ENCODE peak calls at places on chromosome 14, in five cellular contexts. One of them, this sample, is unnamed.

GRCh38 chr14:31228533-31228932 is 20.9 kb upstream of the HECTD1 start:
- DNase-seq in HCT116: no peak
- DNase-seq in IMR-90: no peak
- DNase-seq in right lobe of liver: no peak
- DNase-seq in A549: no peak
- DNase-seq in this sample: peak

GRCh38 chr14:67536087-67536486 is 3.0 kb downstream of the PLEKHH1 start:
- DNase-seq in HCT116: no peak
- DNase-seq in IMR-90: no peak
- DNase-seq in right lobe of liver: no peak
- DNase-seq in A549: no peak
- DNase-seq in this sample: no peak

GRCh38 chr14:95998656-95999055 is 40.5 kb upstream of the C14orf132 start:
- DNase-seq in right lobe of liver: no peak
- DNase-seq in A549: peak
- DNase-seq in IMR-90: peak
- DNase-seq in HCT116: peak
- DNase-seq in this sample: no peak

GRCh38 chr14:62736426-62737043 is 308.7 kb downstream of the KCNH5 start:
- DNase-seq in right lobe of liver: no peak
- DNase-seq in A549: peak
- DNase-seq in IMR-90: peak
- DNase-seq in HCT116: no peak
- DNase-seq in this sample: no peak

GRCh38 chr14:72222046-72222445 is 289.8 kb downstream of the RGS6 start:
- DNase-seq in A549: no peak
- DNase-seq in right lobe of liver: no peak
- DNase-seq in IMR-90: no peak
- DNase-seq in HCT116: no peak
- DNase-seq in this sample: no peak

GRCh38 chr14:61472025-61472672 is 150.8 kb downstream of the PRKCH start:
- DNase-seq in IMR-90: peak
- DNase-seq in A549: peak
- DNase-seq in HCT116: no peak
- DNase-seq in right lobe of liver: peak
- DNase-seq in this sample: peak

GRCh38 chr14:24436355-24437019 is 6.1 kb downstream of the SDR39U1 start:
- DNase-seq in right lobe of liver: no peak
- DNase-seq in HCT116: peak
- DNase-seq in A549: peak
- DNase-seq in IMR-90: peak
- DNase-seq in this sample: peak

GRCh38 chr14:91123201-91123600 is 9.3 kb downstream of the DGLUCY start:
- DNase-seq in right lobe of liver: no peak
- DNase-seq in IMR-90: no peak
- DNase-seq in HCT116: no peak
- DNase-seq in A549: no peak
- DNase-seq in this sample: no peak

GRCh38 chr14:65101631-65102440 is 481 bp downstream of the MAX start:
- DNase-seq in right lobe of liver: peak
- DNase-seq in A549: no peak
- DNase-seq in IMR-90: no peak
- DNase-seq in HCT116: no peak
- DNase-seq in this sample: peak

GRCh38 chr14:96042218-96042930 is 3.2 kb downstream of the C14orf132 start:
- DNase-seq in HCT116: no peak
- DNase-seq in IMR-90: peak
- DNase-seq in A549: no peak
- DNase-seq in right lobe of liver: peak
- DNase-seq in this sample: no peak

GRCh38 chr14:37585971-37586759 is 8.9 kb downstream of the FOXA1 start:
- DNase-seq in HCT116: no peak
- DNase-seq in right lobe of liver: no peak
- DNase-seq in A549: no peak
- DNase-seq in IMR-90: no peak
- DNase-seq in this sample: no peak

GRCh38 chr14:93683241-93683640 is 105.0 kb downstream of the PRIMA1 start:
- DNase-seq in IMR-90: no peak
- DNase-seq in right lobe of liver: no peak
- DNase-seq in HCT116: peak
- DNase-seq in A549: peak
- DNase-seq in this sample: peak

GRCh38 chr14:22184157-22185025 is 404.6 kb downstream of the DAD1 start:
- DNase-seq in A549: no peak
- DNase-seq in IMR-90: peak
- DNase-seq in right lobe of liver: no peak
- DNase-seq in HCT116: no peak
- DNase-seq in this sample: no peak

GRCh38 chr14:79091381-79091963 is 921.3 kb downstream of the NRXN3 start:
- DNase-seq in right lobe of liver: no peak
- DNase-seq in HCT116: no peak
- DNase-seq in A549: no peak
- DNase-seq in IMR-90: no peak
- DNase-seq in this sample: no peak

GRCh38 chr14:94573706-94574105 is 7.5 kb upstream of the SERPINA5 start:
- DNase-seq in A549: no peak
- DNase-seq in right lobe of liver: no peak
- DNase-seq in IMR-90: no peak
- DNase-seq in HCT116: no peak
- DNase-seq in this sample: no peak

GRCh38 chr14:102507891-102508312 is 1.7 kb downstream of the ANKRD9 start:
- DNase-seq in HCT116: no peak
- DNase-seq in IMR-90: no peak
- DNase-seq in right lobe of liver: no peak
- DNase-seq in A549: peak
- DNase-seq in this sample: no peak

GRCh38 chr14:67490201-67490600 is 1.7 kb upstream of the TMEM229B start:
- DNase-seq in A549: no peak
- DNase-seq in HCT116: no peak
- DNase-seq in right lobe of liver: no peak
- DNase-seq in IMR-90: no peak
- DNase-seq in this sample: no peak

GRCh38 chr14:104246401-104247335 is 108.3 kb downstream of the KIF26A start:
- DNase-seq in HCT116: no peak
- DNase-seq in right lobe of liver: no peak
- DNase-seq in A549: no peak
- DNase-seq in IMR-90: no peak
- DNase-seq in this sample: no peak

GRCh38 chr14:71372411-71372838 is 465.2 kb downstream of the PCNX1 start:
- DNase-seq in IMR-90: peak
- DNase-seq in A549: peak
- DNase-seq in HCT116: no peak
- DNase-seq in right lobe of liver: no peak
- DNase-seq in this sample: no peak

GRCh38 chr14:73238262-73238852 is 1.1 kb downstream of the PAPLN start:
- DNase-seq in IMR-90: peak
- DNase-seq in A549: no peak
- DNase-seq in HCT116: peak
- DNase-seq in right lobe of liver: no peak
- DNase-seq in this sample: no peak

GRCh38 chr14:104968541-104969401 is 9.4 kb downstream of the AHNAK2 start:
- DNase-seq in A549: peak
- DNase-seq in HCT116: no peak
- DNase-seq in IMR-90: no peak
- DNase-seq in right lobe of liver: no peak
- DNase-seq in this sample: no peak

GRCh38 chr14:80575763-80576162 is 364.5 kb upstream of the DIO2 start:
- DNase-seq in right lobe of liver: no peak
- DNase-seq in IMR-90: no peak
- DNase-seq in HCT116: no peak
- DNase-seq in A549: no peak
- DNase-seq in this sample: no peak

GRCh38 chr14:68842298-68842697 is 49.4 kb upstream of the ZFP36L1 start:
- DNase-seq in A549: no peak
- DNase-seq in HCT116: no peak
- DNase-seq in right lobe of liver: no peak
- DNase-seq in IMR-90: peak
- DNase-seq in this sample: no peak

GRCh38 chr14:87149583-87150354 is 843.2 kb downstream of the GALC start:
- DNase-seq in IMR-90: peak
- DNase-seq in HCT116: no peak
- DNase-seq in A549: no peak
- DNase-seq in right lobe of liver: no peak
- DNase-seq in this sample: no peak

GRCh38 chr14:68292467-68293334 is 473.1 kb downstream of the RAD51B start:
- DNase-seq in IMR-90: no peak
- DNase-seq in right lobe of liver: no peak
- DNase-seq in HCT116: no peak
- DNase-seq in A549: no peak
- DNase-seq in this sample: no peak

GRCh38 chr14:87617079-87617478 is 375.9 kb downstream of the GALC start:
- DNase-seq in A549: no peak
- DNase-seq in IMR-90: no peak
- DNase-seq in HCT116: no peak
- DNase-seq in right lobe of liver: no peak
- DNase-seq in this sample: no peak

GRCh38 chr14:96363751-96364336 is 518 bp downstream of the GSKIP start:
- DNase-seq in A549: peak
- DNase-seq in HCT116: no peak
- DNase-seq in IMR-90: peak
- DNase-seq in right lobe of liver: peak
- DNase-seq in this sample: peak

GRCh38 chr14:90629471-90629870 is 186.8 kb downstream of the TTC7B start:
- DNase-seq in right lobe of liver: no peak
- DNase-seq in IMR-90: peak
- DNase-seq in A549: no peak
- DNase-seq in HCT116: no peak
- DNase-seq in this sample: no peak

GRCh38 chr14:81382517-81383225 is 17.5 kb downstream of the STON2 start:
- DNase-seq in right lobe of liver: no peak
- DNase-seq in HCT116: no peak
- DNase-seq in A549: no peak
- DNase-seq in IMR-90: no peak
- DNase-seq in this sample: no peak

GRCh38 chr14:67943947-67944346 is 124.4 kb downstream of the RAD51B start:
- DNase-seq in HCT116: peak
- DNase-seq in right lobe of liver: peak
- DNase-seq in IMR-90: peak
- DNase-seq in A549: peak
- DNase-seq in this sample: peak

GRCh38 chr14:56857206-56857605 is 46.9 kb upstream of the OTX2 start:
- DNase-seq in HCT116: no peak
- DNase-seq in IMR-90: no peak
- DNase-seq in right lobe of liver: no peak
- DNase-seq in A549: no peak
- DNase-seq in this sample: no peak

GRCh38 chr14:60650382-60650961 is 1.2 kb upstream of the SIX1 start:
- DNase-seq in IMR-90: peak
- DNase-seq in A549: no peak
- DNase-seq in HCT116: no peak
- DNase-seq in right lobe of liver: no peak
- DNase-seq in this sample: no peak

GRCh38 chr14:64438181-64438839 is 27.0 kb upstream of the AKAP5 start:
- DNase-seq in right lobe of liver: no peak
- DNase-seq in IMR-90: peak
- DNase-seq in A549: peak
- DNase-seq in HCT116: peak
- DNase-seq in this sample: no peak

GRCh38 chr14:105945891-105946290 is 419.5 kb downstream of the TMEM121 start:
- DNase-seq in IMR-90: no peak
- DNase-seq in HCT116: no peak
- DNase-seq in right lobe of liver: no peak
- DNase-seq in A549: peak
- DNase-seq in this sample: no peak

GRCh38 chr14:23154876-23155587 is 28.4 kb downstream of the SLC7A8 start:
- DNase-seq in A549: peak
- DNase-seq in right lobe of liver: no peak
- DNase-seq in IMR-90: peak
- DNase-seq in HCT116: no peak
- DNase-seq in this sample: no peak

GRCh38 chr14:61386173-61386772 is 64.9 kb downstream of the PRKCH start:
- DNase-seq in right lobe of liver: no peak
- DNase-seq in IMR-90: no peak
- DNase-seq in HCT116: no peak
- DNase-seq in A549: no peak
- DNase-seq in this sample: no peak

GRCh38 chr14:34982421-34983147 is at the start of gene SRP54:
- DNase-seq in A549: peak
- DNase-seq in IMR-90: peak
- DNase-seq in right lobe of liver: peak
- DNase-seq in HCT116: peak
- DNase-seq in this sample: peak
- TF ChIP-seq POLR2A in A549: peak
- TF ChIP-seq POLR2A in IMR-90: peak
- TF ChIP-seq POLR2A in right lobe of liver: peak
- TF ChIP-seq POLR2A in HCT116: peak
- TF ChIP-seq POLR2A in this sample: peak

GRCh38 chr14:54946500-54946899 is 43.9 kb upstream of the GCH1 start:
- DNase-seq in A549: no peak
- DNase-seq in HCT116: no peak
- DNase-seq in IMR-90: no peak
- DNase-seq in right lobe of liver: no peak
- DNase-seq in this sample: no peak

GRCh38 chr14:54944737-54945391 is 42.2 kb upstream of the GCH1 start:
- DNase-seq in right lobe of liver: no peak
- DNase-seq in HCT116: no peak
- DNase-seq in A549: no peak
- DNase-seq in IMR-90: no peak
- DNase-seq in this sample: no peak

GRCh38 chr14:54942913-54943312 is 40.3 kb upstream of the GCH1 start:
- DNase-seq in right lobe of liver: no peak
- DNase-seq in HCT116: no peak
- DNase-seq in IMR-90: no peak
- DNase-seq in A549: no peak
- DNase-seq in this sample: no peak

DNA sequence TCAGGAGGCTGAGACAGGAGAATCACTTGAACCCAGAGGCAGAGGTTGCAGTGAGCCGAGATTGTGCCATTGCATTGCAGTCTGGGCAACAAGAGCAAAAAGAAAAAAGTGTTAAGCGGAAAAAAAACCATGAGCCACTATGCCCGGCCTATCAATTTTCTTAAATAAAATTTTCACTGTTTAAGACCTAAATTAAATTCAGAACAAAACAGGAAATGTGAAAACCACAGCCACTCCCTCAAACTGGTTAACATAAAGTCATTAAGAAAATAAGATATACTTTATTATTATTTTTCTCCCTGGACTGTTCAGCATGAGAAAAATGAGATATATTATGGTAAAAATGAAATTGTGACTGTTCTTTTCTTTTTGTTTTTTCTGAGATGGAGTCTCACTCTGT is 44.6 kb upstream of the GCH1 start:
- DNase-seq in A549: no peak
- DNase-seq in IMR-90: no peak
- DNase-seq in right lobe of liver: no peak
- DNase-seq in HCT116: no peak
- DNase-seq in this sample: no peak
- TF ChIP-seq POLR2A in A549: no peak
- TF ChIP-seq POLR2A in IMR-90: no peak
- TF ChIP-seq POLR2A in right lobe of liver: no peak
- TF ChIP-seq POLR2A in HCT116: no peak
- TF ChIP-seq POLR2A in this sample: no peak

GRCh38 chr14:54767450-54767849 is 135.2 kb downstream of the GCH1 start:
- DNase-seq in HCT116: no peak
- DNase-seq in A549: no peak
- DNase-seq in IMR-90: no peak
- DNase-seq in right lobe of liver: no peak
- DNase-seq in this sample: no peak
- TF ChIP-seq POLR2A in HCT116: no peak
- TF ChIP-seq POLR2A in A549: no peak
- TF ChIP-seq POLR2A in IMR-90: no peak
- TF ChIP-seq POLR2A in right lobe of liver: no peak
- TF ChIP-seq POLR2A in this sample: no peak

GRCh38 chr14:58297762-58298476 is 436 bp upstream of the ARID4A start:
- DNase-seq in HCT116: peak
- DNase-seq in IMR-90: peak
- DNase-seq in right lobe of liver: peak
- DNase-seq in A549: peak
- DNase-seq in this sample: peak
- TF ChIP-seq POLR2A in HCT116: peak
- TF ChIP-seq POLR2A in IMR-90: peak
- TF ChIP-seq POLR2A in right lobe of liver: peak
- TF ChIP-seq POLR2A in A549: peak
- TF ChIP-seq POLR2A in this sample: peak